ENCODE peak calls at places on chromosomes 13 and 19, in seven cellular contexts. One of them, this sample, is unnamed.

GRCh38 chr13:30376426-30377311 is 45.6 kb upstream of the UBE2L5 start:
- DNase-seq in upper lobe of right lung: no peak
- DNase-seq in BJ: no peak
- DNase-seq in GM06990: peak; percentile 68
- DNase-seq in prostate gland: no peak
- DNase-seq in astrocyte of the cerebellum: no peak
- DNase-seq in OCI-LY7: peak; percentile 84
- DNase-seq in this sample: peak; percentile 60

GRCh38 chr19:13169769-13170168 is 19.6 kb downstream of the IER2 start:
- DNase-seq in upper lobe of right lung: no peak
- DNase-seq in BJ: no peak
- DNase-seq in GM06990: no peak
- DNase-seq in prostate gland: no peak
- DNase-seq in astrocyte of the cerebellum: no peak
- DNase-seq in OCI-LY7: no peak
- DNase-seq in this sample: no peak

GRCh38 chr19:32373614-32374295 is 28.3 kb downstream of the ZNF507 start:
- DNase-seq in upper lobe of right lung: no peak
- DNase-seq in BJ: peak; percentile 94
- DNase-seq in GM06990: no peak
- DNase-seq in prostate gland: peak; percentile 86
- DNase-seq in astrocyte of the cerebellum: peak; percentile 94
- DNase-seq in OCI-LY7: no peak
- DNase-seq in this sample: no peak

GRCh38 chr19:14487370-14488125 is 8.4 kb downstream of the GIPC1 start:
- DNase-seq in upper lobe of right lung: no peak
- DNase-seq in BJ: no peak
- DNase-seq in GM06990: no peak
- DNase-seq in prostate gland: no peak
- DNase-seq in astrocyte of the cerebellum: no peak
- DNase-seq in OCI-LY7: no peak
- DNase-seq in this sample: no peak

GRCh38 chr19:27966390-27966816 is 1246.5 kb downstream of the UQCRFS1 start:
- DNase-seq in upper lobe of right lung: no peak
- DNase-seq in BJ: no peak
- DNase-seq in GM06990: no peak
- DNase-seq in prostate gland: no peak
- DNase-seq in astrocyte of the cerebellum: no peak
- DNase-seq in OCI-LY7: peak; percentile 24
- DNase-seq in this sample: no peak

GRCh38 chr19:5090780-5091575 is 122.1 kb downstream of the KDM4B start:
- DNase-seq in upper lobe of right lung: no peak
- DNase-seq in BJ: peak; percentile 17
- DNase-seq in GM06990: no peak
- DNase-seq in prostate gland: no peak
- DNase-seq in astrocyte of the cerebellum: no peak
- DNase-seq in OCI-LY7: no peak
- DNase-seq in this sample: no peak

GRCh38 chr19:15587663-15588062 is 27.4 kb upstream of the CYP4F8 start:
- DNase-seq in upper lobe of right lung: peak; percentile 84
- DNase-seq in BJ: no peak
- DNase-seq in GM06990: no peak
- DNase-seq in prostate gland: no peak
- DNase-seq in astrocyte of the cerebellum: no peak
- DNase-seq in OCI-LY7: no peak
- DNase-seq in this sample: no peak

GRCh38 chr13:84823528-84823927 is 941.3 kb upstream of the SLITRK1 start:
- DNase-seq in upper lobe of right lung: no peak
- DNase-seq in BJ: no peak
- DNase-seq in GM06990: no peak
- DNase-seq in prostate gland: no peak
- DNase-seq in astrocyte of the cerebellum: no peak
- DNase-seq in OCI-LY7: no peak
- DNase-seq in this sample: no peak

GRCh38 chr19:13060233-13060963 is 42.3 kb downstream of the LYL1 start:
- DNase-seq in upper lobe of right lung: peak; percentile 75
- DNase-seq in BJ: no peak
- DNase-seq in GM06990: no peak
- DNase-seq in prostate gland: no peak
- DNase-seq in astrocyte of the cerebellum: no peak
- DNase-seq in OCI-LY7: no peak
- DNase-seq in this sample: no peak

GRCh38 chr19:11261902-11262839 is at the start of gene DOCK6:
- DNase-seq in upper lobe of right lung: peak; percentile 76
- DNase-seq in BJ: no peak
- DNase-seq in GM06990: no peak
- DNase-seq in prostate gland: no peak
- DNase-seq in astrocyte of the cerebellum: no peak
- DNase-seq in OCI-LY7: peak; percentile 68
- DNase-seq in this sample: no peak

GRCh38 chr13:46359731-46360130 is 27.3 kb downstream of the RUBCNL start:
- DNase-seq in upper lobe of right lung: no peak
- DNase-seq in BJ: peak; percentile 84
- DNase-seq in GM06990: no peak
- DNase-seq in prostate gland: no peak
- DNase-seq in astrocyte of the cerebellum: no peak
- DNase-seq in OCI-LY7: no peak
- DNase-seq in this sample: no peak

GRCh38 chr13:43289458-43290255 is 266.3 kb downstream of the DNAJC15 start:
- DNase-seq in upper lobe of right lung: no peak
- DNase-seq in BJ: no peak
- DNase-seq in GM06990: no peak
- DNase-seq in prostate gland: no peak
- DNase-seq in astrocyte of the cerebellum: no peak
- DNase-seq in OCI-LY7: no peak
- DNase-seq in this sample: no peak

GRCh38 chr13:72504026-72504925 is 223.2 kb downstream of the MZT1 start:
- DNase-seq in upper lobe of right lung: no peak
- DNase-seq in BJ: no peak
- DNase-seq in GM06990: no peak
- DNase-seq in prostate gland: no peak
- DNase-seq in astrocyte of the cerebellum: peak; percentile 38
- DNase-seq in OCI-LY7: no peak
- DNase-seq in this sample: no peak

GRCh38 chr13:64274481-64275217 is 2859.0 kb upstream of the PCDH20 start:
- DNase-seq in upper lobe of right lung: no peak
- DNase-seq in BJ: no peak
- DNase-seq in GM06990: no peak
- DNase-seq in prostate gland: no peak
- DNase-seq in astrocyte of the cerebellum: no peak
- DNase-seq in OCI-LY7: no peak
- DNase-seq in this sample: no peak

GRCh38 chr19:49453013-49453756 is at the start of gene ALDH16A1:
- DNase-seq in upper lobe of right lung: peak; percentile 99
- DNase-seq in BJ: peak; percentile 80
- DNase-seq in GM06990: peak; percentile 99
- DNase-seq in prostate gland: peak; percentile 97
- DNase-seq in astrocyte of the cerebellum: peak; percentile 95
- DNase-seq in OCI-LY7: peak; percentile 98
- DNase-seq in this sample: peak; percentile 93

GRCh38 chr19:1468274-1469199 is 10.5 kb downstream of the C19orf25 start:
- DNase-seq in upper lobe of right lung: no peak
- DNase-seq in BJ: no peak
- DNase-seq in GM06990: peak; percentile 33
- DNase-seq in prostate gland: no peak
- DNase-seq in astrocyte of the cerebellum: no peak
- DNase-seq in OCI-LY7: peak; percentile 29
- DNase-seq in this sample: no peak

GRCh38 chr13:114339779-114340534 is 25.7 kb downstream of the CHAMP1 start:
- DNase-seq in upper lobe of right lung: no peak
- DNase-seq in BJ: no peak
- DNase-seq in GM06990: no peak
- DNase-seq in prostate gland: peak; percentile 32
- DNase-seq in astrocyte of the cerebellum: peak; percentile 5
- DNase-seq in OCI-LY7: peak; percentile 69
- DNase-seq in this sample: no peak

GRCh38 chr13:94182185-94182761 is 297.2 kb downstream of the DCT start:
- DNase-seq in upper lobe of right lung: no peak
- DNase-seq in BJ: no peak
- DNase-seq in GM06990: no peak
- DNase-seq in prostate gland: no peak
- DNase-seq in astrocyte of the cerebellum: no peak
- DNase-seq in OCI-LY7: no peak
- DNase-seq in this sample: no peak

GRCh38 chr19:49339364-49340068 is 4.3 kb downstream of the CD37 start:
- DNase-seq in upper lobe of right lung: peak; percentile 92
- DNase-seq in BJ: peak; percentile 35
- DNase-seq in GM06990: peak; percentile 48
- DNase-seq in prostate gland: peak; percentile 88
- DNase-seq in astrocyte of the cerebellum: no peak
- DNase-seq in OCI-LY7: no peak
- DNase-seq in this sample: peak; percentile 70

GRCh38 chr13:28819748-28820098 is 416 bp upstream of the MTUS2 start:
- DNase-seq in upper lobe of right lung: peak; percentile 77
- DNase-seq in BJ: no peak
- DNase-seq in GM06990: peak; percentile 54
- DNase-seq in prostate gland: no peak
- DNase-seq in astrocyte of the cerebellum: no peak
- DNase-seq in OCI-LY7: no peak
- DNase-seq in this sample: no peak

GRCh38 chr19:50512112-50512998 is 1.4 kb downstream of the ASPDH start:
- DNase-seq in upper lobe of right lung: no peak
- DNase-seq in BJ: no peak
- DNase-seq in GM06990: no peak
- DNase-seq in prostate gland: no peak
- DNase-seq in astrocyte of the cerebellum: no peak
- DNase-seq in OCI-LY7: no peak
- DNase-seq in this sample: no peak
- H3K4me3 ChIP-seq in upper lobe of right lung: peak overlapping the region; percentile 84
- H3K4me3 ChIP-seq in BJ: peak overlapping the region; percentile 70
- H3K4me3 ChIP-seq in GM06990: peak overlapping the region; percentile 88
- H3K4me3 ChIP-seq in prostate gland: no peak overlapping the region
- H3K4me3 ChIP-seq in astrocyte of the cerebellum: peak overlapping the region; percentile 80
- H3K4me3 ChIP-seq in OCI-LY7: peak overlapping the region; percentile 72
- H3K4me3 ChIP-seq in this sample: peak overlapping the region; percentile 91

GRCh38 chr19:51564791-51565190 is 6.3 kb upstream of the ZNF175 start:
- DNase-seq in upper lobe of right lung: no peak
- DNase-seq in BJ: no peak
- DNase-seq in GM06990: no peak
- DNase-seq in prostate gland: no peak
- DNase-seq in astrocyte of the cerebellum: no peak
- DNase-seq in OCI-LY7: peak; percentile 16
- DNase-seq in this sample: peak; percentile 48
- TF ChIP-seq CTCF in upper lobe of right lung: no peak
- TF ChIP-seq CTCF in BJ: no peak
- TF ChIP-seq CTCF in GM06990: peak; percentile 66
- TF ChIP-seq CTCF in prostate gland: no peak
- TF ChIP-seq CTCF in astrocyte of the cerebellum: no peak
- TF ChIP-seq CTCF in OCI-LY7: peak; percentile 51
- TF ChIP-seq CTCF in this sample: peak; percentile 61

DNA sequence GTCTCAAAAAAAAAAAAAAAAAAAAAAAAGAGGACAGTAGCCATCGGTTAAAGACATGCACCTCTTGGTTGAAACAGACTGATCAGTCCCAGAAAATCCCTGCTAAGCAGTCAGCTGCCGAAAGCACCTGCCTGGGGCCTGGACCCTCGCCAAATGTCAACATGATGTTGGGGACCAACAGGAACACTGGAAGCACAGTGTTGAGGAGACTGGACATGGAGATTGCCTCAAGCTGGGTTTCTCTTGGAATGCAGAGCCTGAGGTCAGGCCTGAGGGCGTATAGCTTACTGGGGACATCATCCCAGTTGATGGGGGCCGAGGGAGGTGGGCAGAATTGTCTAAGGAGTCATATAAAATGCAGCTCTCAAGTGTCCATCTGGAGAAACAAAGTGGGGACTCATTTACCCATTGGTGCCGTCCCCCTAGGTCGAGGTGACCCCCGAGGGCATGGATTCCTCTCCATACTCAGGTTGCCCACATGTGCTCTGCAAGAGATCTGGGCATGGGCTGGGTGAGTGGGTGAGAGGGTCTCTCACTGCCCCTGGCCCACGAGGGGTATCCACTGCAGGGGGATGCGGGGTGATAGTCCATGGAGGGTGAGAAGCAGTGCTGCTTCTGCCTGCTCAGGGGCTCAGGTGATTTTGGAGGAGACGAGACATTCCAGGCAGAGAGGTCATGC is 164.5 kb downstream of the URI1 start:
- DNase-seq in upper lobe of right lung: no peak
- DNase-seq in BJ: no peak
- DNase-seq in GM06990: no peak
- DNase-seq in prostate gland: no peak
- DNase-seq in astrocyte of the cerebellum: no peak
- DNase-seq in OCI-LY7: no peak
- DNase-seq in this sample: no peak
- H3K4me3 ChIP-seq in upper lobe of right lung: no peak overlapping the region
- H3K4me3 ChIP-seq in BJ: no peak overlapping the region
- H3K4me3 ChIP-seq in GM06990: no peak overlapping the region
- H3K4me3 ChIP-seq in prostate gland: no peak overlapping the region
- H3K4me3 ChIP-seq in astrocyte of the cerebellum: no peak overlapping the region
- H3K4me3 ChIP-seq in OCI-LY7: no peak overlapping the region
- H3K4me3 ChIP-seq in this sample: no peak overlapping the region

DNA sequence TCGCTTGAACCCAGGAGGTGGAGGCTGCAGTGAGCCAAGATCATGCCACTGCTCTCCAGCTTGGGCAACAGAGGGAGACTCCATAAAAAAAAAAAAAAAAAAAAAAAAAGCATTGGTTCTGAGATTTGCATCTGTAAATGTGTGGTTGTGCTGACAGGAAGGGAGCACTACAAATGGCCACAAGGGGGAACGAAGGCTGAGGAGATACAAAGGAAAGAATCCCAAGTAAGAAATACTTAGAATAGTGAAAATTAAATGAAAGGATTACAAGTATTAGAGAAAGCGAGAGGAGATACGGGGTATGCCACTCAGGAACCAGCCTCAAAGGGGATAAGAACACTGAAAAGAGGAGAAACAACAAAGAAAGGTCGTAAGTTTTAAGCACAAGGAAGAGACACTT is 284.9 kb downstream of the KLF12 start:
- DNase-seq in upper lobe of right lung: no peak
- DNase-seq in BJ: no peak
- DNase-seq in GM06990: no peak
- DNase-seq in prostate gland: no peak
- DNase-seq in astrocyte of the cerebellum: peak; percentile 41
- DNase-seq in OCI-LY7: peak; percentile 44
- DNase-seq in this sample: no peak
- TF ChIP-seq CTCF in upper lobe of right lung: peak; percentile 21
- TF ChIP-seq CTCF in BJ: peak; percentile 51
- TF ChIP-seq CTCF in GM06990: peak; percentile 48
- TF ChIP-seq CTCF in prostate gland: no peak
- TF ChIP-seq CTCF in astrocyte of the cerebellum: peak; percentile 66
- TF ChIP-seq CTCF in OCI-LY7: peak; percentile 70
- TF ChIP-seq CTCF in this sample: peak; percentile 30

GRCh38 chr19:17605117-17605516 is 49.7 kb downstream of the COLGALT1 start:
- DNase-seq in upper lobe of right lung: no peak
- DNase-seq in BJ: no peak
- DNase-seq in GM06990: no peak
- DNase-seq in prostate gland: no peak
- DNase-seq in astrocyte of the cerebellum: no peak
- DNase-seq in OCI-LY7: no peak
- DNase-seq in this sample: no peak
- H3K4me3 ChIP-seq in upper lobe of right lung: no peak overlapping the region
- H3K4me3 ChIP-seq in BJ: no peak overlapping the region
- H3K4me3 ChIP-seq in GM06990: no peak overlapping the region
- H3K4me3 ChIP-seq in prostate gland: no peak overlapping the region
- H3K4me3 ChIP-seq in astrocyte of the cerebellum: no peak overlapping the region
- H3K4me3 ChIP-seq in OCI-LY7: peak overlapping the region; percentile 69
- H3K4me3 ChIP-seq in this sample: peak overlapping the region; percentile 68

GRCh38 chr13:97753942-97754670 is 199.4 kb upstream of the IPO5 start:
- DNase-seq in upper lobe of right lung: no peak
- DNase-seq in BJ: no peak
- DNase-seq in GM06990: no peak
- DNase-seq in prostate gland: no peak
- DNase-seq in astrocyte of the cerebellum: no peak
- DNase-seq in OCI-LY7: no peak
- DNase-seq in this sample: no peak
- TF ChIP-seq CTCF in upper lobe of right lung: no peak
- TF ChIP-seq CTCF in BJ: peak; percentile 5
- TF ChIP-seq CTCF in GM06990: peak; percentile 27
- TF ChIP-seq CTCF in prostate gland: no peak
- TF ChIP-seq CTCF in astrocyte of the cerebellum: no peak
- TF ChIP-seq CTCF in OCI-LY7: peak; percentile 36
- TF ChIP-seq CTCF in this sample: peak; percentile 31